ENCODE peak calls at places on chromosomes 6 and 20, in four cellular contexts. One of them, this sample, is unnamed.

GRCh38 chr6:167973092-167973880 is 24.2 kb upstream of the KIF25 start:
- DNase-seq in fibroblast of lung: no peak
- DNase-seq in activated T-helper 2 cell treated with anti-CD3 and anti-CD28 coated beads, Interferon-gamma antibody, Interleukin-2, Interleukin-4, amounts not matched to agents 10 μg/mL and 5 μg/mL and 100 μg/mL, durations not matched to agents 14 hours and 24 hours and 36 hours: no peak
- DNase-seq in anterior cingulate cortex: no peak
- DNase-seq in this sample: no peak

GRCh38 chr6:121695346-121695745 is 259.9 kb downstream of the GJA1 start:
- DNase-seq in fibroblast of lung: peak
- DNase-seq in activated T-helper 2 cell treated with anti-CD3 and anti-CD28 coated beads, Interferon-gamma antibody, Interleukin-2, Interleukin-4, amounts not matched to agents 10 μg/mL and 5 μg/mL and 100 μg/mL, durations not matched to agents 14 hours and 24 hours and 36 hours: no peak
- DNase-seq in anterior cingulate cortex: no peak
- DNase-seq in this sample: no peak

GRCh38 chr20:50694379-50695143 is 3.2 kb upstream of the RIPOR3 start:
- DNase-seq in fibroblast of lung: peak
- DNase-seq in activated T-helper 2 cell treated with anti-CD3 and anti-CD28 coated beads, Interferon-gamma antibody, Interleukin-2, Interleukin-4, amounts not matched to agents 10 μg/mL and 5 μg/mL and 100 μg/mL, durations not matched to agents 14 hours and 24 hours and 36 hours: no peak
- DNase-seq in anterior cingulate cortex: no peak
- DNase-seq in this sample: no peak

GRCh38 chr6:90678049-90678779 is 91.3 kb upstream of the MAP3K7 start:
- DNase-seq in fibroblast of lung: no peak
- DNase-seq in activated T-helper 2 cell treated with anti-CD3 and anti-CD28 coated beads, Interferon-gamma antibody, Interleukin-2, Interleukin-4, amounts not matched to agents 10 μg/mL and 5 μg/mL and 100 μg/mL, durations not matched to agents 14 hours and 24 hours and 36 hours: no peak
- DNase-seq in anterior cingulate cortex: no peak
- DNase-seq in this sample: no peak

GRCh38 chr6:14441371-14441781 is 323.8 kb downstream of the CD83 start:
- DNase-seq in fibroblast of lung: no peak
- DNase-seq in activated T-helper 2 cell treated with anti-CD3 and anti-CD28 coated beads, Interferon-gamma antibody, Interleukin-2, Interleukin-4, amounts not matched to agents 10 μg/mL and 5 μg/mL and 100 μg/mL, durations not matched to agents 14 hours and 24 hours and 36 hours: no peak
- DNase-seq in anterior cingulate cortex: no peak
- DNase-seq in this sample: no peak

GRCh38 chr20:60238992-60239655 is 280.9 kb downstream of the CDH26 start:
- DNase-seq in fibroblast of lung: peak
- DNase-seq in activated T-helper 2 cell treated with anti-CD3 and anti-CD28 coated beads, Interferon-gamma antibody, Interleukin-2, Interleukin-4, amounts not matched to agents 10 μg/mL and 5 μg/mL and 100 μg/mL, durations not matched to agents 14 hours and 24 hours and 36 hours: no peak
- DNase-seq in anterior cingulate cortex: no peak
- DNase-seq in this sample: no peak

GRCh38 chr20:11182715-11183114 is 508.9 kb upstream of the JAG1 start:
- DNase-seq in fibroblast of lung: no peak
- DNase-seq in activated T-helper 2 cell treated with anti-CD3 and anti-CD28 coated beads, Interferon-gamma antibody, Interleukin-2, Interleukin-4, amounts not matched to agents 10 μg/mL and 5 μg/mL and 100 μg/mL, durations not matched to agents 14 hours and 24 hours and 36 hours: no peak
- DNase-seq in anterior cingulate cortex: no peak
- DNase-seq in this sample: no peak

GRCh38 chr6:30163918-30164654 is 740 bp downstream of the TRIM15 start:
- DNase-seq in fibroblast of lung: no peak
- DNase-seq in activated T-helper 2 cell treated with anti-CD3 and anti-CD28 coated beads, Interferon-gamma antibody, Interleukin-2, Interleukin-4, amounts not matched to agents 10 μg/mL and 5 μg/mL and 100 μg/mL, durations not matched to agents 14 hours and 24 hours and 36 hours: peak
- DNase-seq in anterior cingulate cortex: no peak
- DNase-seq in this sample: no peak

GRCh38 chr6:17907467-17908229 is 79.8 kb downstream of the KIF13A start:
- DNase-seq in fibroblast of lung: peak
- DNase-seq in activated T-helper 2 cell treated with anti-CD3 and anti-CD28 coated beads, Interferon-gamma antibody, Interleukin-2, Interleukin-4, amounts not matched to agents 10 μg/mL and 5 μg/mL and 100 μg/mL, durations not matched to agents 14 hours and 24 hours and 36 hours: no peak
- DNase-seq in anterior cingulate cortex: peak
- DNase-seq in this sample: peak

GRCh38 chr6:21740719-21741118 is 147.2 kb downstream of the SOX4 start:
- DNase-seq in fibroblast of lung: peak
- DNase-seq in activated T-helper 2 cell treated with anti-CD3 and anti-CD28 coated beads, Interferon-gamma antibody, Interleukin-2, Interleukin-4, amounts not matched to agents 10 μg/mL and 5 μg/mL and 100 μg/mL, durations not matched to agents 14 hours and 24 hours and 36 hours: no peak
- DNase-seq in anterior cingulate cortex: no peak
- DNase-seq in this sample: no peak

GRCh38 chr20:31715766-31716165 is 6.9 kb downstream of the BCL2L1 start:
- DNase-seq in fibroblast of lung: no peak
- DNase-seq in activated T-helper 2 cell treated with anti-CD3 and anti-CD28 coated beads, Interferon-gamma antibody, Interleukin-2, Interleukin-4, amounts not matched to agents 10 μg/mL and 5 μg/mL and 100 μg/mL, durations not matched to agents 14 hours and 24 hours and 36 hours: no peak
- DNase-seq in anterior cingulate cortex: no peak
- DNase-seq in this sample: no peak

GRCh38 chr6:107186047-107186446 is 70.7 kb upstream of the BEND3 start:
- DNase-seq in fibroblast of lung: no peak
- DNase-seq in activated T-helper 2 cell treated with anti-CD3 and anti-CD28 coated beads, Interferon-gamma antibody, Interleukin-2, Interleukin-4, amounts not matched to agents 10 μg/mL and 5 μg/mL and 100 μg/mL, durations not matched to agents 14 hours and 24 hours and 36 hours: no peak
- DNase-seq in anterior cingulate cortex: no peak
- DNase-seq in this sample: no peak

GRCh38 chr6:107436881-107437280 is 22.5 kb downstream of the PDSS2 start:
- DNase-seq in fibroblast of lung: no peak
- DNase-seq in activated T-helper 2 cell treated with anti-CD3 and anti-CD28 coated beads, Interferon-gamma antibody, Interleukin-2, Interleukin-4, amounts not matched to agents 10 μg/mL and 5 μg/mL and 100 μg/mL, durations not matched to agents 14 hours and 24 hours and 36 hours: no peak
- DNase-seq in anterior cingulate cortex: no peak
- DNase-seq in this sample: no peak

GRCh38 chr6:159693128-159693893 is at the start of gene SOD2:
- DNase-seq in fibroblast of lung: peak
- DNase-seq in activated T-helper 2 cell treated with anti-CD3 and anti-CD28 coated beads, Interferon-gamma antibody, Interleukin-2, Interleukin-4, amounts not matched to agents 10 μg/mL and 5 μg/mL and 100 μg/mL, durations not matched to agents 14 hours and 24 hours and 36 hours: peak
- DNase-seq in anterior cingulate cortex: peak
- DNase-seq in this sample: no peak

GRCh38 chr6:143027058-143027457 is 33.6 kb upstream of the AIG1 start:
- DNase-seq in fibroblast of lung: peak
- DNase-seq in activated T-helper 2 cell treated with anti-CD3 and anti-CD28 coated beads, Interferon-gamma antibody, Interleukin-2, Interleukin-4, amounts not matched to agents 10 μg/mL and 5 μg/mL and 100 μg/mL, durations not matched to agents 14 hours and 24 hours and 36 hours: peak
- DNase-seq in anterior cingulate cortex: no peak
- DNase-seq in this sample: no peak

GRCh38 chr20:6599876-6600275 is 167.6 kb upstream of the BMP2 start:
- DNase-seq in fibroblast of lung: peak
- DNase-seq in activated T-helper 2 cell treated with anti-CD3 and anti-CD28 coated beads, Interferon-gamma antibody, Interleukin-2, Interleukin-4, amounts not matched to agents 10 μg/mL and 5 μg/mL and 100 μg/mL, durations not matched to agents 14 hours and 24 hours and 36 hours: no peak
- DNase-seq in anterior cingulate cortex: no peak
- DNase-seq in this sample: no peak

GRCh38 chr6:100886078-100886477 is 4.9 kb upstream of the ASCC3 start:
- DNase-seq in fibroblast of lung: peak
- DNase-seq in activated T-helper 2 cell treated with anti-CD3 and anti-CD28 coated beads, Interferon-gamma antibody, Interleukin-2, Interleukin-4, amounts not matched to agents 10 μg/mL and 5 μg/mL and 100 μg/mL, durations not matched to agents 14 hours and 24 hours and 36 hours: no peak
- DNase-seq in anterior cingulate cortex: no peak
- DNase-seq in this sample: no peak